ENCODE peak calls at places on chromosomes 11 and 22, in nine cellular contexts. One of them, this sample, is unnamed.

GRCh38 chr11:67652965-67653845 is 2.7 kb upstream of the ACY3 start:
- DNase-seq in astrocyte of the cerebellum: no peak
- DNase-seq in esophagus muscularis mucosa: no peak
- DNase-seq in prostate gland: no peak
- DNase-seq in IMR-90: no peak
- DNase-seq in ovary: no peak
- DNase-seq in kidney epithelial cell: no peak
- DNase-seq in cardiac fibroblast: no peak
- DNase-seq in PC-3: no peak
- DNase-seq in this sample: no peak

GRCh38 chr11:235180-235997 is 753 bp downstream of the SIRT3 start:
- DNase-seq in astrocyte of the cerebellum: no peak
- DNase-seq in esophagus muscularis mucosa: no peak
- DNase-seq in prostate gland: no peak
- DNase-seq in IMR-90: peak
- DNase-seq in ovary: no peak
- DNase-seq in kidney epithelial cell: no peak
- DNase-seq in cardiac fibroblast: no peak
- DNase-seq in PC-3: no peak
- DNase-seq in this sample: no peak

GRCh38 chr11:69142894-69143293 is 12.8 kb upstream of the SMIM38 start:
- DNase-seq in astrocyte of the cerebellum: no peak
- DNase-seq in esophagus muscularis mucosa: no peak
- DNase-seq in prostate gland: no peak
- DNase-seq in IMR-90: no peak
- DNase-seq in ovary: no peak
- DNase-seq in kidney epithelial cell: no peak
- DNase-seq in cardiac fibroblast: no peak
- DNase-seq in PC-3: no peak
- DNase-seq in this sample: no peak

GRCh38 chr22:36510966-36511881 is 4.4 kb upstream of the FOXRED2 start:
- DNase-seq in astrocyte of the cerebellum: peak
- DNase-seq in esophagus muscularis mucosa: no peak
- DNase-seq in prostate gland: no peak
- DNase-seq in IMR-90: peak
- DNase-seq in ovary: peak
- DNase-seq in kidney epithelial cell: peak
- DNase-seq in cardiac fibroblast: peak
- DNase-seq in PC-3: peak
- DNase-seq in this sample: no peak

GRCh38 chr11:10366568-10367331 is 61.9 kb downstream of the ADM start:
- DNase-seq in astrocyte of the cerebellum: peak
- DNase-seq in esophagus muscularis mucosa: peak
- DNase-seq in prostate gland: peak
- DNase-seq in IMR-90: peak
- DNase-seq in ovary: peak
- DNase-seq in kidney epithelial cell: peak
- DNase-seq in cardiac fibroblast: peak
- DNase-seq in PC-3: peak
- DNase-seq in this sample: peak

GRCh38 chr11:721913-722811 is 16.1 kb downstream of the EPS8L2 start:
- DNase-seq in astrocyte of the cerebellum: no peak
- DNase-seq in esophagus muscularis mucosa: no peak
- DNase-seq in prostate gland: no peak
- DNase-seq in IMR-90: no peak
- DNase-seq in ovary: no peak
- DNase-seq in kidney epithelial cell: no peak
- DNase-seq in cardiac fibroblast: no peak
- DNase-seq in PC-3: no peak
- DNase-seq in this sample: no peak

GRCh38 chr11:75815345-75815983 is 454 bp downstream of the UVRAG start:
- DNase-seq in astrocyte of the cerebellum: no peak
- DNase-seq in esophagus muscularis mucosa: no peak
- DNase-seq in prostate gland: no peak
- DNase-seq in IMR-90: peak
- DNase-seq in ovary: peak
- DNase-seq in kidney epithelial cell: no peak
- DNase-seq in cardiac fibroblast: no peak
- DNase-seq in PC-3: peak
- DNase-seq in this sample: no peak

GRCh38 chr11:33476945-33477584 is 219.9 kb downstream of the HIPK3 start:
- DNase-seq in astrocyte of the cerebellum: no peak
- DNase-seq in esophagus muscularis mucosa: no peak
- DNase-seq in prostate gland: no peak
- DNase-seq in IMR-90: peak
- DNase-seq in ovary: no peak
- DNase-seq in kidney epithelial cell: no peak
- DNase-seq in cardiac fibroblast: peak
- DNase-seq in PC-3: peak
- DNase-seq in this sample: no peak

GRCh38 chr11:114183041-114183511 is 113.1 kb upstream of the NNMT start:
- DNase-seq in astrocyte of the cerebellum: no peak
- DNase-seq in esophagus muscularis mucosa: no peak
- DNase-seq in prostate gland: no peak
- DNase-seq in IMR-90: no peak
- DNase-seq in ovary: peak
- DNase-seq in kidney epithelial cell: no peak
- DNase-seq in cardiac fibroblast: no peak
- DNase-seq in PC-3: no peak
- DNase-seq in this sample: no peak

GRCh38 chr22:45584621-45585436 is 82.1 kb downstream of the FBLN1 start:
- DNase-seq in astrocyte of the cerebellum: no peak
- DNase-seq in esophagus muscularis mucosa: no peak
- DNase-seq in prostate gland: no peak
- DNase-seq in IMR-90: peak
- DNase-seq in ovary: no peak
- DNase-seq in kidney epithelial cell: no peak
- DNase-seq in cardiac fibroblast: no peak
- DNase-seq in PC-3: no peak
- DNase-seq in this sample: no peak

GRCh38 chr11:125514336-125515101 is 18.5 kb upstream of the FEZ1 start:
- DNase-seq in astrocyte of the cerebellum: peak
- DNase-seq in esophagus muscularis mucosa: no peak
- DNase-seq in prostate gland: no peak
- DNase-seq in IMR-90: peak
- DNase-seq in ovary: no peak
- DNase-seq in kidney epithelial cell: peak
- DNase-seq in cardiac fibroblast: peak
- DNase-seq in PC-3: peak
- DNase-seq in this sample: peak

GRCh38 chr11:128210148-128210940 is 377.0 kb downstream of the ETS1 start:
- DNase-seq in astrocyte of the cerebellum: peak
- DNase-seq in esophagus muscularis mucosa: no peak
- DNase-seq in prostate gland: peak
- DNase-seq in IMR-90: peak
- DNase-seq in ovary: no peak
- DNase-seq in kidney epithelial cell: peak
- DNase-seq in cardiac fibroblast: peak
- DNase-seq in PC-3: peak
- DNase-seq in this sample: no peak

GRCh38 chr11:34343153-34343552 is 14.7 kb downstream of the ABTB2 start:
- DNase-seq in astrocyte of the cerebellum: peak
- DNase-seq in esophagus muscularis mucosa: no peak
- DNase-seq in prostate gland: no peak
- DNase-seq in IMR-90: peak
- DNase-seq in ovary: no peak
- DNase-seq in kidney epithelial cell: peak
- DNase-seq in cardiac fibroblast: peak
- DNase-seq in PC-3: peak
- DNase-seq in this sample: no peak

GRCh38 chr11:129750343-129751292 is 65.0 kb upstream of the TMEM45B start:
- DNase-seq in astrocyte of the cerebellum: peak
- DNase-seq in esophagus muscularis mucosa: peak
- DNase-seq in prostate gland: peak
- DNase-seq in IMR-90: peak
- DNase-seq in ovary: peak
- DNase-seq in kidney epithelial cell: no peak
- DNase-seq in cardiac fibroblast: peak
- DNase-seq in PC-3: peak
- DNase-seq in this sample: peak

GRCh38 chr11:133678211-133678610 is 145.9 kb upstream of the OPCML start:
- DNase-seq in astrocyte of the cerebellum: no peak
- DNase-seq in esophagus muscularis mucosa: no peak
- DNase-seq in prostate gland: no peak
- DNase-seq in IMR-90: no peak
- DNase-seq in ovary: no peak
- DNase-seq in kidney epithelial cell: no peak
- DNase-seq in cardiac fibroblast: no peak
- DNase-seq in PC-3: no peak
- DNase-seq in this sample: no peak

GRCh38 chr22:41517172-41518047 is 26.9 kb downstream of the POLR3H start:
- DNase-seq in astrocyte of the cerebellum: no peak
- DNase-seq in esophagus muscularis mucosa: peak
- DNase-seq in prostate gland: peak
- DNase-seq in IMR-90: peak
- DNase-seq in ovary: peak
- DNase-seq in kidney epithelial cell: peak
- DNase-seq in cardiac fibroblast: peak
- DNase-seq in PC-3: peak
- DNase-seq in this sample: no peak

GRCh38 chr22:36872866-36873498 is 12.2 kb downstream of the NCF4 start:
- DNase-seq in astrocyte of the cerebellum: no peak
- DNase-seq in esophagus muscularis mucosa: no peak
- DNase-seq in prostate gland: no peak
- DNase-seq in IMR-90: no peak
- DNase-seq in ovary: no peak
- DNase-seq in kidney epithelial cell: no peak
- DNase-seq in cardiac fibroblast: no peak
- DNase-seq in PC-3: no peak
- DNase-seq in this sample: no peak

GRCh38 chr22:20635227-20635591 is 127.8 kb downstream of the MED15 start:
- DNase-seq in astrocyte of the cerebellum: no peak
- DNase-seq in esophagus muscularis mucosa: no peak
- DNase-seq in prostate gland: no peak
- DNase-seq in IMR-90: no peak
- DNase-seq in ovary: no peak
- DNase-seq in kidney epithelial cell: no peak
- DNase-seq in cardiac fibroblast: no peak
- DNase-seq in PC-3: no peak
- DNase-seq in this sample: no peak

GRCh38 chr11:15933896-15934625 is 422.3 kb downstream of the SOX6 start:
- DNase-seq in astrocyte of the cerebellum: no peak
- DNase-seq in esophagus muscularis mucosa: no peak
- DNase-seq in prostate gland: no peak
- DNase-seq in IMR-90: peak
- DNase-seq in ovary: no peak
- DNase-seq in kidney epithelial cell: no peak
- DNase-seq in cardiac fibroblast: no peak
- DNase-seq in PC-3: no peak
- DNase-seq in this sample: no peak

GRCh38 chr22:23278883-23279675 is 98.8 kb downstream of the BCR start:
- DNase-seq in astrocyte of the cerebellum: no peak
- DNase-seq in esophagus muscularis mucosa: no peak
- DNase-seq in prostate gland: peak
- DNase-seq in IMR-90: no peak
- DNase-seq in ovary: no peak
- DNase-seq in kidney epithelial cell: no peak
- DNase-seq in cardiac fibroblast: peak
- DNase-seq in PC-3: peak
- DNase-seq in this sample: no peak

GRCh38 chr11:131652231-131652630 is 281.8 kb downstream of the NTM start:
- DNase-seq in astrocyte of the cerebellum: no peak
- DNase-seq in esophagus muscularis mucosa: no peak
- DNase-seq in prostate gland: no peak
- DNase-seq in IMR-90: no peak
- DNase-seq in ovary: no peak
- DNase-seq in kidney epithelial cell: no peak
- DNase-seq in cardiac fibroblast: no peak
- DNase-seq in PC-3: no peak
- DNase-seq in this sample: no peak

GRCh38 chr11:101158119-101158518 is 28.5 kb upstream of the PGR start:
- DNase-seq in astrocyte of the cerebellum: no peak
- DNase-seq in esophagus muscularis mucosa: no peak
- DNase-seq in prostate gland: no peak
- DNase-seq in IMR-90: no peak
- DNase-seq in ovary: no peak
- DNase-seq in kidney epithelial cell: no peak
- DNase-seq in cardiac fibroblast: no peak
- DNase-seq in PC-3: no peak
- DNase-seq in this sample: no peak

GRCh38 chr11:61331636-61332035 is 1.3 kb downstream of the DDB1 start:
- DNase-seq in astrocyte of the cerebellum: no peak
- DNase-seq in esophagus muscularis mucosa: no peak
- DNase-seq in prostate gland: no peak
- DNase-seq in IMR-90: no peak
- DNase-seq in ovary: no peak
- DNase-seq in kidney epithelial cell: no peak
- DNase-seq in cardiac fibroblast: no peak
- DNase-seq in PC-3: no peak
- DNase-seq in this sample: no peak
- H3K4me3 ChIP-seq in astrocyte of the cerebellum: peak
- H3K4me3 ChIP-seq in esophagus muscularis mucosa: peak
- H3K4me3 ChIP-seq in prostate gland: peak
- H3K4me3 ChIP-seq in IMR-90: peak
- H3K4me3 ChIP-seq in ovary: peak
- H3K4me3 ChIP-seq in kidney epithelial cell: peak
- H3K4me3 ChIP-seq in cardiac fibroblast: peak
- H3K4me3 ChIP-seq in PC-3: peak
- H3K4me3 ChIP-seq in this sample: peak

DNA sequence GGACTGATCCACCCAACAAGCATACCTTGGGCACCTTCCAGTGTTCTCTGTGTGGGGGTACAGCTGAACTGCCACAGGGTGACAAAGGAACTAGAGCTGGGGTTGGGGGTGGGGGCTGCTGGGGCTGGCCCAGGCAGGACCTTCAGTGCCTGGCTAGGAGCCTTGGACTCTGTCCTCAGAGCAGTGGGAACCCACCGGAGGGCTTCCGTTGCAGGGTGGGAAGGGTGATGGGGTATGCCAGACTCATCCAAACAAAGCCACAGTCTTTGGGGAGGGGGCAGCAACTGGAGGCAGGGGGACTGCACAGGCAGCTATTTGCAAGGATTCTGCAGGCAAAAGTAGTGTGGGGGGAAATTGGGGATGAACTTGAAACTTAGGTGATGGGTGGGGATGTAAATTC is 35.7 kb upstream of the CLDN5 start:
- DNase-seq in astrocyte of the cerebellum: no peak
- DNase-seq in esophagus muscularis mucosa: no peak
- DNase-seq in prostate gland: no peak
- DNase-seq in IMR-90: no peak
- DNase-seq in ovary: no peak
- DNase-seq in kidney epithelial cell: no peak
- DNase-seq in cardiac fibroblast: no peak
- DNase-seq in PC-3: no peak
- DNase-seq in this sample: no peak
- TF ChIP-seq CTCF in astrocyte of the cerebellum: no peak
- TF ChIP-seq CTCF in esophagus muscularis mucosa: no peak
- TF ChIP-seq CTCF in prostate gland: no peak
- TF ChIP-seq CTCF in IMR-90: no peak
- TF ChIP-seq CTCF in ovary: no peak
- TF ChIP-seq CTCF in kidney epithelial cell: no peak
- TF ChIP-seq CTCF in cardiac fibroblast: no peak
- TF ChIP-seq CTCF in PC-3: no peak
- TF ChIP-seq CTCF in this sample: no peak

GRCh38 chr11:2267871-2268825 is 2.2 kb downstream of the ASCL2 start:
- DNase-seq in astrocyte of the cerebellum: no peak
- DNase-seq in esophagus muscularis mucosa: peak
- DNase-seq in prostate gland: peak
- DNase-seq in IMR-90: no peak
- DNase-seq in ovary: no peak
- DNase-seq in kidney epithelial cell: no peak
- DNase-seq in cardiac fibroblast: no peak
- DNase-seq in PC-3: no peak
- DNase-seq in this sample: no peak
- H3K4me3 ChIP-seq in astrocyte of the cerebellum: no peak
- H3K4me3 ChIP-seq in esophagus muscularis mucosa: peak
- H3K4me3 ChIP-seq in prostate gland: peak
- H3K4me3 ChIP-seq in IMR-90: no peak
- H3K4me3 ChIP-seq in ovary: no peak
- H3K4me3 ChIP-seq in kidney epithelial cell: no peak
- H3K4me3 ChIP-seq in cardiac fibroblast: no peak
- H3K4me3 ChIP-seq in PC-3: peak
- H3K4me3 ChIP-seq in this sample: no peak

GRCh38 chr11:78943841-78944240 is 369.2 kb upstream of the NARS2 start:
- DNase-seq in astrocyte of the cerebellum: no peak
- DNase-seq in esophagus muscularis mucosa: no peak
- DNase-seq in prostate gland: no peak
- DNase-seq in IMR-90: no peak
- DNase-seq in ovary: no peak
- DNase-seq in kidney epithelial cell: no peak
- DNase-seq in cardiac fibroblast: no peak
- DNase-seq in PC-3: no peak
- DNase-seq in this sample: no peak
- TF ChIP-seq CTCF in astrocyte of the cerebellum: no peak
- TF ChIP-seq CTCF in esophagus muscularis mucosa: no peak
- TF ChIP-seq CTCF in prostate gland: no peak
- TF ChIP-seq CTCF in IMR-90: no peak
- TF ChIP-seq CTCF in ovary: no peak
- TF ChIP-seq CTCF in kidney epithelial cell: no peak
- TF ChIP-seq CTCF in cardiac fibroblast: no peak
- TF ChIP-seq CTCF in PC-3: no peak
- TF ChIP-seq CTCF in this sample: no peak

This sample was measured in GM12864.